ENCODE peak calls at places on chromosomes 13 and 19, in four cellular contexts. H is SK-N-SH, U is HepG2, I is GM12878. T is an unnamed sample.

GRCh38 chr19:48715681-48716171 is 3.8 kb downstream of the MAMSTR start:
- DNase-seq in H (no peak), U (no peak), I (no peak), T (no peak)

GRCh38 chr19:39335168-39335567 is 675 bp downstream of the GMFG start:
- DNase-seq in H (peak), U (no peak), I (no peak), T (no peak)

GRCh38 chr13:109778102-109778542 is 8.3 kb downstream of the IRS2 start:
- DNase-seq in H (no peak), U (no peak), I (no peak), T (peak)

GRCh38 chr19:34282611-34283519 is 28.5 kb downstream of the GARRE1 start:
- DNase-seq in H (no peak), U (no peak), I (no peak), T (no peak)

GRCh38 chr13:80338781-80339577 is 1.9 kb downstream of the SPRY2 start:
- DNase-seq in H (peak), U (peak), I (no peak), T (peak)

GRCh38 chr13:43573361-43573740 is 213.4 kb downstream of the ENOX1 start:
- DNase-seq in H (no peak), U (no peak), I (no peak), T (no peak)

GRCh38 chr19:51357952-51358351 is 8.2 kb downstream of the ETFB start:
- DNase-seq in H (no peak), U (no peak), I (no peak), T (no peak)

GRCh38 chr13:82634946-82635345 is 1247.3 kb downstream of the SLITRK1 start:
- DNase-seq in H (no peak), U (no peak), I (no peak), T (peak)

GRCh38 chr13:99199541-99200432 is 867 bp upstream of the UBAC2 start:
- DNase-seq in H (no peak), U (no peak), I (no peak), T (no peak)

GRCh38 chr13:63184693-63185092 is 1769.0 kb upstream of the PCDH20 start:
- DNase-seq in H (no peak), U (peak), I (no peak), T (peak)

GRCh38 chr13:109088101-109088500 is 458.7 kb downstream of the MYO16 start:
- DNase-seq in H (no peak), U (no peak), I (no peak), T (no peak)

GRCh38 chr13:93552596-93552995 is 326.0 kb downstream of the GPC6 start:
- DNase-seq in H (no peak), U (no peak), I (no peak), T (no peak)

GRCh38 chr13:64480206-64480605 is 2749.9 kb downstream of the PCDH9 start:
- DNase-seq in H (no peak), U (no peak), I (no peak), T (no peak)

GRCh38 chr19:52176574-52176973 is 5.2 kb upstream of the ZNF836 start:
- DNase-seq in H (no peak), U (no peak), I (no peak), T (no peak)

GRCh38 chr13:38366954-38367645 is 17.4 kb downstream of the UFM1 start:
- DNase-seq in H (no peak), U (no peak), I (no peak), T (peak)

GRCh38 chr19:27966390-27966816 is 1246.5 kb downstream of the UQCRFS1 start:
- DNase-seq in H (peak), U (no peak), I (no peak), T (no peak)

GRCh38 chr19:53007200-53008054 is 6.3 kb upstream of the ERVV-1 start:
- DNase-seq in H (peak), U (no peak), I (no peak), T (no peak)

GRCh38 chr19:4365791-4366665 is 22.7 kb downstream of the MPND start:
- DNase-seq in H (no peak), U (no peak), I (no peak), T (no peak)

GRCh38 chr19:3603121-3603841 is 3.4 kb downstream of the TBXA2R start:
- DNase-seq in H (no peak), U (no peak), I (no peak), T (no peak)

DNA sequence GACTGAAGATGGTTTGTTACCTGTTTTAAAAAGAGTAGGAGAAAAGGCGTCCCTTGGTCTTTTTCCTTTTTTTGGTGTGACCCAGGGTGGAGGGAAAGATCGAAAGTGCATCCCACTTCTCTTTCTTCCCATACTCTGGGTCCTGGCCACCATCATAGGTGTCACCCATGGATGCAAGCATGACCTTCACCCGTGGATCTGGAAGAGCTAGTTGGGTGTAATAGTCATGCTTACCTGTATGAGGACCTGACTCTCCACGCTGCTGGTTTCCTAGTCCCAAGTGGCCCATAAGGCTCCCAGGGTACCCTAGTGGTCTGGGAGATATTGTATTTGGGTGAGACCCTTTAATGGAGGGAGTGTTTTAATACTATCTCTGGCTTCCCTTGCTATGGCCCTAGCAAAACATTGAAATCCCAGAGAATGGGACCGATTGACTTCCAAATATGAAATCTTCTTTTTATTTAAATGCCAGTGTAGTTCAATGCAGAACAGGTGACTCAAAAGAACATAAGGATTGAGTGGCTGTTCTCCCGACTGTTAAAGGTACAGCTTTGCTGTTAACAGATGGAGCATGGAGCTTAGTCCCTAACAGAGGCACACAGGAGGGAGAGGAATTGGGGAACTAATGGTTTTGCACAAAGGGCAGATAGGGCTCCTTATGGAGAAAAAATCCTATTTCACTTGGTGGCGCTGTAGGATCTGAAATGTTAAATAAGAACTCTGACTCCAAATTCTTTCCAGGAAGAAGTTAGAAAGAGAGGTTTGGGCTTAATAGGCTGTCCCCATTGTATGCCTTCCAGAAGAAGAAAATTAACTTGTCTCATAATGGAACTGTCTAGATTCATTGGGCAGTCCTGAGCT is 7.0 kb upstream of the ZNF550 start:
- DNase-seq in H (no peak), U (no peak), I (no peak), T (peak)
- TF ChIP-seq MXI1 in H (no peak), U (no peak), I (no peak), T (no peak)

DNA sequence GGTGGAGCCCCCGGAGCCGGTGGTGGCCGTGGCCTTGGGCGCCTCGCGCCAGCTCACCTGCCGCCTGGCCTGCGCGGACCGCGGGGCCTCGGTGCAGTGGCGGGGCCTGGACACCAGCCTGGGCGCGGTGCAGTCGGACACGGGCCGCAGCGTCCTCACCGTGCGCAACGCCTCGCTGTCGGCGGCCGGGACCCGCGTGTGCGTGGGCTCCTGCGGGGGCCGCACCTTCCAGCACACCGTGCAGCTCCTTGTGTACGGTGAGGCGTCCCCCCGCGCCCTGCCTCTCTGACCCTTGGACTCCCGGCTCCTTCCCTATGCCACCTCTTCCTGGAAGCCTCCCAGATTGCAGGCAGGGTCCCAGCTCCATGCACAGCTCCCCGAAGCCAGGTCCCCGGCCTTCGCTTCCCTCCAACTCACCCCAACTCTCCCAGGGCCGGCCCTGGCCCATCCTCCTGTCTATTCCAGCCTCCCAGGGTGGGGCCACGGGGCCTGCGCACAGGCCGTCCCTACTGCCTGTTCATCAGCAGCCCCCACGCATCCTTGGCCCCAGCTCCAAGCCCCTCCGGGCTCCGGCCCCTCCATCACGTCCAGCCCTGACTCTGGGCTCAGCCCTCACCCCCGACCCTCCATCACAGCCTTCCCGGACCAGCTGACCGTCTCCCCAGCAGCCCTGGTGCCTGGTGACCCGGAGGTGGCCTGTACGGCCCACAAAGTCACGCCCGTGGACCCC is 1.7 kb downstream of the MADCAM1 start:
- DNase-seq in H (peak), U (no peak), I (no peak), T (no peak)
- H2AFZ ChIP-seq in H (no peak), U (no peak), I (no peak), T (peak)

GRCh38 chr13:24613128-24613527 is 67.1 kb upstream of the ATP12A start:
- DNase-seq in H (no peak), U (no peak), I (no peak), T (no peak)

GRCh38 chr13:24614306-24615080 is 65.7 kb upstream of the ATP12A start:
- DNase-seq in H (no peak), U (no peak), I (no peak), T (no peak)

GRCh38 chr13:24612726-24613125 is 67.5 kb upstream of the ATP12A start:
- DNase-seq in H (no peak), U (no peak), I (no peak), T (no peak)

GRCh38 chr13:24613755-24614154 is 66.5 kb upstream of the ATP12A start:
- DNase-seq in H (no peak), U (no peak), I (no peak), T (no peak)

GRCh38 chr13:24610956-24611355 is 69.3 kb upstream of the ATP12A start:
- DNase-seq in H (no peak), U (no peak), I (no peak), T (no peak)
- TF ChIP-seq MXI1 in H (no peak), U (no peak), I (no peak), T (no peak)

GRCh38 chr19:19624032-19624570 is 3.9 kb downstream of the LPAR2 start:
- DNase-seq in H (no peak), U (no peak), I (no peak), T (no peak)
- H2AFZ ChIP-seq in H (no peak), U (no peak), I (no peak), T (no peak)

DNA sequence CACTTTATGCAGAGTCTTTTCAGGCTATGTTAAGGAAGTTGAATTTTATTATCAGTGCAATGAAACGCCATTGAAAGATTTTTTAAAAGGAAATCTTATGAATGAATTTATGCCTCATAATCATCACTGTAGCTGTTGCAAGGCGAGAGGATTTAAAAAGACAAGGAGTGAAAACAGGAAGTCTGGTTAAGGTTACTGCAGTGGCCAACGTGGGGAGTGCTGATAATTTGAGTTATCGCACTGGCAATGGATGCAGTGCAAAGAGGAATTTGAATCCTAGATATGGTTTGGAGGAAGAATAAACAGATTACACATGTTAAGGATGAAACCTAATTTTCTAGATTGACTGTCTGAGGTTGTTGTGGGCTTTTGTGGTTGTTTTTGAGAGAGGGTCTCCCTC is 253.7 kb downstream of the DACH1 start:
- DNase-seq in H (no peak), U (no peak), I (no peak), T (no peak)
- TF ChIP-seq MXI1 in H (no peak), U (no peak), I (no peak), T (no peak)

GRCh38 chr13:31773538-31773937 is 34.2 kb downstream of the RXFP2 start:
- DNase-seq in H (no peak), U (no peak), I (no peak), T (peak)
- H2AFZ ChIP-seq in H (no peak), U (no peak), I (no peak), T (no peak)

T was measured in IMR-90.